ENCODE peak calls at places on chromosomes 7 and 10, in five cellular contexts. H is cardiac muscle cell, D is mucosa of descending colon, L is astrocyte of the cerebellum, W is thyroid gland. F is an unnamed sample.

GRCh38 chr7:93578762-93579161 is 4.2 kb upstream of the CALCR start:
- DNase-seq in H (no peak), D (no peak), L (no peak), W (no peak), F (no peak)

GRCh38 chr7:14407246-14408015 is 418.0 kb upstream of the ETV1 start:
- DNase-seq in H (no peak), L (no peak), W (no peak), D (no peak), F (no peak)

GRCh38 chr7:132752431-132752830 is 176.2 kb upstream of the PLXNA4 start:
- DNase-seq in H (no peak), W (no peak), D (no peak), L (peak), F (no peak)

GRCh38 chr10:124271671-124272070 is 147.1 kb downstream of the OAT start:
- DNase-seq in W (no peak), D (no peak), L (no peak), H (no peak), F (no peak)

GRCh38 chr10:47160967-47161366 is 139.0 kb upstream of the GDF10 start:
- DNase-seq in L (no peak), W (no peak), H (no peak), D (no peak), F (no peak)

GRCh38 chr10:108465871-108466641 is 1301.5 kb upstream of the SORCS1 start:
- DNase-seq in L (no peak), D (peak), H (peak), W (peak), F (peak)

GRCh38 chr10:118592675-118593330 is 2.6 kb downstream of the PRLHR start:
- DNase-seq in L (no peak), H (no peak), D (no peak), W (no peak), F (peak)

GRCh38 chr10:4662576-4663161 is 163.3 kb upstream of the AKR1E2 start:
- DNase-seq in W (peak), D (no peak), H (no peak), L (no peak), F (no peak)

GRCh38 chr7:7237201-7237977 is 55.0 kb downstream of the C1GALT1 start:
- DNase-seq in W (no peak), L (no peak), H (no peak), D (no peak), F (no peak)

GRCh38 chr7:100911484-100911883 is 15.8 kb upstream of the ACHE start:
- DNase-seq in L (no peak), W (no peak), D (no peak), H (no peak), F (no peak)

GRCh38 chr7:142711722-142712616 is 37.3 kb upstream of the PRSS1 start:
- DNase-seq in H (peak), W (peak), D (no peak), L (peak), F (peak)

GRCh38 chr7:116984917-116985316 is 31.6 kb downstream of the ST7 start:
- DNase-seq in L (no peak), H (peak), D (no peak), W (no peak), F (no peak)

GRCh38 chr7:151856098-151856497 is 20.8 kb downstream of the PRKAG2 start:
- DNase-seq in W (no peak), L (no peak), H (no peak), D (no peak), F (no peak)

GRCh38 chr7:158477866-158478265 is 109.8 kb downstream of the PTPRN2 start:
- DNase-seq in D (no peak), H (no peak), L (no peak), W (no peak), F (no peak)

GRCh38 chr7:155787171-155787851 is 25.0 kb downstream of the SHH start:
- DNase-seq in H (peak), L (no peak), D (no peak), W (no peak), F (peak)

GRCh38 chr7:109126404-109127050 is 556.9 kb downstream of the DNAJB9 start:
- DNase-seq in H (peak), W (no peak), D (no peak), L (peak), F (no peak)

GRCh38 chr10:114405011-114405350 is 679 bp upstream of the AFAP1L2 start:
- DNase-seq in W (peak), H (no peak), L (no peak), D (peak), F (peak)

GRCh38 chr7:151416921-151417320 is 7.1 kb upstream of the WDR86 start:
- DNase-seq in L (no peak), H (no peak), D (no peak), W (peak), F (no peak)

GRCh38 chr10:8302565-8302964 is 248.1 kb downstream of the GATA3 start:
- DNase-seq in H (no peak), D (no peak), W (no peak), L (no peak), F (no peak)

GRCh38 chr10:58438340-58438739 is 53.1 kb downstream of the TFAM start:
- DNase-seq in D (no peak), W (no peak), H (no peak), L (peak), F (no peak)

GRCh38 chr10:62381385-62382102 is 7.4 kb downstream of the ZNF365 start:
- DNase-seq in H (no peak), D (no peak), L (no peak), W (no peak), F (no peak)

GRCh38 chr7:149799397-149800168 is 26.2 kb upstream of the ZNF467 start:
- DNase-seq in H (peak), D (peak), W (peak), L (no peak), F (peak)

GRCh38 chr10:83769421-83769820 is 369.9 kb upstream of the GHITM start:
- DNase-seq in D (no peak), W (no peak), L (no peak), H (no peak), F (no peak)

GRCh38 chr7:36949711-36950600 is 225.7 kb upstream of the AOAH start:
- DNase-seq in L (no peak), W (no peak), H (no peak), D (no peak), F (no peak)

GRCh38 chr10:12391191-12391590 is 41.8 kb downstream of the CAMK1D start:
- DNase-seq in L (peak), H (no peak), D (no peak), W (no peak), F (peak)

GRCh38 chr10:106571216-106571954 is 593.1 kb downstream of the SORCS1 start:
- DNase-seq in W (no peak), H (peak), L (no peak), D (no peak), F (no peak)

GRCh38 chr10:46546591-46547330 is 9.7 kb downstream of the GPRIN2 start:
- DNase-seq in D (no peak), L (no peak), W (peak), H (no peak), F (peak)

GRCh38 chr7:95526128-95526738 is 40.5 kb downstream of the ASB4 start:
- DNase-seq in L (no peak), H (no peak), D (peak), W (no peak), F (no peak)

GRCh38 chr7:119252962-119253361 is 1020.0 kb upstream of the KCND2 start:
- DNase-seq in D (no peak), L (no peak), W (no peak), H (no peak), F (no peak)

GRCh38 chr10:2828741-2829140 is 238.6 kb upstream of the PFKP start:
- DNase-seq in W (no peak), L (no peak), D (no peak), H (no peak), F (no peak)

GRCh38 chr7:30146127-30146612 is 11.4 kb downstream of the MTURN start:
- DNase-seq in L (no peak), D (no peak), W (no peak), H (peak), F (no peak)

GRCh38 chr10:30786131-30786530 is 156.6 kb upstream of the LYZL2 start:
- DNase-seq in H (no peak), W (peak), L (no peak), D (no peak), F (no peak)

GRCh38 chr7:24464846-24465245 is 108.4 kb upstream of the PALS2 start:
- DNase-seq in W (no peak), H (no peak), L (no peak), D (no peak), F (no peak)

GRCh38 chr10:19749185-19749729 is 67.0 kb upstream of the PLXDC2 start:
- DNase-seq in H (no peak), W (no peak), D (no peak), L (peak), F (no peak)

GRCh38 chr7:81492910-81493309 is 276.9 kb downstream of the HGF start:
- DNase-seq in W (no peak), L (no peak), D (no peak), H (no peak), F (no peak)
- H3K4me3 ChIP-seq in W (no peak), L (no peak), D (no peak), H (no peak), F (no peak)

GRCh38 chr10:98402931-98403717 is 11.9 kb downstream of the PYROXD2 start:
- DNase-seq in L (no peak), D (no peak), H (no peak), W (no peak), F (no peak)
- H3K4me3 ChIP-seq in L (no peak), D (no peak), H (no peak), W (no peak), F (no peak)

GRCh38 chr7:44632196-44632595 is 25.8 kb downstream of the OGDH start:
- DNase-seq in H (no peak), L (no peak), D (no peak), W (no peak), F (no peak)

GRCh38 chr7:44629825-44630580 is 23.6 kb downstream of the OGDH start:
- DNase-seq in L (no peak), W (no peak), H (peak), D (no peak), F (no peak)

GRCh38 chr7:44633254-44634186 is 27.1 kb downstream of the OGDH start:
- DNase-seq in W (peak), D (peak), L (peak), H (no peak), F (peak)

GRCh38 chr7:44630791-44631457 is 24.5 kb downstream of the OGDH start:
- DNase-seq in W (no peak), H (no peak), D (no peak), L (no peak), F (no peak)

GRCh38 chr7:44631458-44632115 is 25.2 kb downstream of the OGDH start:
- DNase-seq in W (no peak), L (peak), D (no peak), H (no peak), F (no peak)
- H3K4me3 ChIP-seq in W (no peak), L (no peak), D (no peak), H (no peak), F (no peak)

DNA sequence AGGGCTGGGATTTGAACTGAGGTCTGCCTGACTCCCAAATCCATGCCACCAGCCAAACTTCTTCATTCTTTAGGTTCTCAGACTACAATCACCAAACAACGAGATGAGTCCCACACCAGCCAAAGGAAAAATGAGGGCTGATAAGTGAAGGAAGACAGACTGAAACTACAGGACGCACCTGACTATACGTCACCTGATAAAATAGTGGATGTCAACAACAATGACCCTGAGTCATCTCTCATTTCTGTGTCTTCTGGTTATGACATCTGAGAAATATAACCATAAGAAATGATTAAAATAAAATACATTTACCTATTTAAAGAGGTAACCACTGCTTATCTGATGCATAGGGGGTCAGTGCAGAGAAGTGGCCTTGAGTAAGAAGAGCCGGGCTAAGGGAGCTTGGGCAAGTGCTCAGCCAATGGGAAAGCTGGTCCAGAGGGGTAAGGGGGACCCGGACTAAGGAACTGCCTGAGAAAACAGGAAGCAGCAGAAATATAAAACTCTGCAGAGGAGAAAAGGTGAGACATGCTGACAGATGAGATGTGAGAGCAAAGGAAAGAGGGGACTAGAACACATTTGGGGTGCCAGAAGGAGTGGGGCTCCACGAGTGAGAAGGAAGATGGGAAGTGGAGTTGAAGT is 51.8 kb downstream of the HIPK2 start:
- DNase-seq in W (no peak), L (no peak), H (no peak), D (no peak), F (no peak)
- H3K4me3 ChIP-seq in W (no peak), L (no peak), H (no peak), D (no peak), F (no peak)

DNA sequence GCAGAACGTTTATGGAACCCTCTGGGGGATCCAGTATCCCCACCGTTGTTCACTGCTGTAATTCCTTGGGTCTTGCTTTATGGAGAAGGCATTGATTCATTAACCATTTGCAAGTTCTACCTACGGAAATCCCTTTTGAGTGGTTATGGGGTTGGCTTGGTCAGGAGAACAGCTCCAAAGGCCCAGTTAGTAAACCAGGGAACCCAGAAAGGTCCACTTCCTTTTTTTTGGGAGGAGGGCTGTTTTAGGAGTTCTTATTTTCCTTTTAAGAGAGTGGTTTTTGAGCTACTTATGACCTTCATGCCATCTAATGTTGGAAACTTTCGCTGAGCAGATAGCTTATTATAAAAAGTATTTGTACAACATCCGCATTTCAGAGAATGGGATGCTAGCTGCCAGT is 1.3 kb downstream of the POR start:
- DNase-seq in W (no peak), H (no peak), L (no peak), D (no peak), F (no peak)
- H3K4me3 ChIP-seq in W (peak), H (peak), L (peak), D (no peak), F (no peak)

GRCh38 chr10:113126506-113127192 is 176.6 kb downstream of the TCF7L2 start:
- DNase-seq in L (peak), D (peak), H (peak), W (peak), F (peak)

GRCh38 chr10:113129117-113129516 is 179.1 kb downstream of the TCF7L2 start:
- DNase-seq in W (no peak), H (peak), D (no peak), L (no peak), F (no peak)

GRCh38 chr10:113131611-113132330 is 181.7 kb downstream of the TCF7L2 start:
- DNase-seq in W (no peak), L (no peak), D (no peak), H (no peak), F (no peak)

GRCh38 chr10:113128450-113129105 is 178.5 kb downstream of the TCF7L2 start:
- DNase-seq in L (no peak), D (no peak), H (no peak), W (no peak), F (no peak)

GRCh38 chr10:113127285-113128283 is 177.5 kb downstream of the TCF7L2 start:
- DNase-seq in D (no peak), L (no peak), H (no peak), W (no peak), F (no peak)
- H3K4me3 ChIP-seq in D (no peak), L (peak), H (no peak), W (no peak), F (no peak)

DNA sequence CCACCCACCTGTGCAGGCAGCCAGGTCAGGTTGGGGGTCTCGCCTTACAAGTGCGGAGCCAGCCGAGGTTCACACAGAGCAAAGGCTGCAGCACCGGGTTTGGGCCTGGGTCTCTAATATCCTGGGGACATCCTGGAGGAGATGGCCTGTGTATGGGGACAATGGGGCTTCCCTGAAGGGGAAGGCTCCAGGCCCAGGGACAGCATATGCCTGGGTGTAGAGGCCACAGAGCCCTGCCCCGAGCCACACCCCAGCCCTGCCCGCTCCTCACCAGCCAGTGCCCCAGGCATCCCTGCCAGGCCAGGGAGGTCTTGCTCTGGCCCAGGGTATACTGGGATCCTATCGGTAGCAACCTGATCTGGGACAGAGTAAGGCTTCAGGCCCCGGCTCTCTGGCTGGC is 9.1 kb downstream of the TTYH3 start:
- DNase-seq in D (no peak), L (no peak), W (peak), H (no peak), F (no peak)
- H3K4me3 ChIP-seq in D (no peak), L (no peak), W (no peak), H (no peak), F (no peak)